ENCODE peak calls at places on chromosomes 13 and 19, in eight cellular contexts. R is transverse colon, X is GM23338, N is stomach, C is prostate gland, Y is breast epithelium, P is suprapubic skin, J is HCT116. W is an unnamed sample.

GRCh38 chr13:65063753-65064152 is 2166.4 kb downstream of the PCDH9 start:
- DNase-seq in R (no peak), X (no peak), N (no peak), C (no peak), Y (no peak), P (no peak), J (no peak), W (no peak)

GRCh38 chr13:25186187-25186586 is 14.1 kb upstream of the AMER2 start:
- DNase-seq in R (no peak), X (no peak), N (no peak), C (no peak), Y (no peak), P (no peak), J (no peak), W (no peak)

GRCh38 chr13:54226866-54227265 is 1198.3 kb downstream of the OLFM4 start:
- DNase-seq in R (no peak), X (no peak), N (no peak), C (no peak), Y (no peak), P (no peak), J (no peak), W (no peak)

GRCh38 chr19:5093297-5093858 is 124.5 kb downstream of the KDM4B start:
- DNase-seq in R (no peak), X (no peak), N (peak; percentile 36), C (no peak), Y (no peak), P (no peak), J (no peak), W (no peak)

GRCh38 chr13:24192036-24192810 is 31.7 kb downstream of the SPATA13 start:
- DNase-seq in R (no peak), X (peak; percentile 37), N (no peak), C (no peak), Y (no peak), P (no peak), J (no peak), W (no peak)

GRCh38 chr19:31330761-31331160 is 18.5 kb downstream of the TSHZ3 start:
- DNase-seq in R (no peak), X (no peak), N (peak; percentile 20), C (peak; percentile 73), Y (no peak), P (no peak), J (no peak), W (no peak)

GRCh38 chr13:74575729-74576125 is 441.5 kb upstream of the KLF12 start:
- DNase-seq in R (peak; percentile 28), X (peak; percentile 86), N (peak; percentile 50), C (no peak), Y (no peak), P (peak; percentile 77), J (no peak), W (peak; percentile 87)

GRCh38 chr19:42427313-42427712 is at the start of gene LIPE:
- DNase-seq in R (no peak), X (no peak), N (no peak), C (no peak), Y (no peak), P (no peak), J (no peak), W (no peak)

GRCh38 chr13:86567119-86567518 is 767.9 kb upstream of the SLITRK6 start:
- DNase-seq in R (no peak), X (peak; percentile 58), N (no peak), C (no peak), Y (no peak), P (no peak), J (no peak), W (no peak)

GRCh38 chr13:38494445-38494844 is 144.8 kb downstream of the UFM1 start:
- DNase-seq in R (no peak), X (no peak), N (no peak), C (no peak), Y (no peak), P (no peak), J (no peak), W (no peak)

GRCh38 chr13:112959701-112960542 is 9.1 kb upstream of the MCF2L start:
- DNase-seq in R (no peak), X (no peak), N (no peak), C (no peak), Y (no peak), P (peak; percentile 54), J (no peak), W (peak; percentile 67)

GRCh38 chr13:50222569-50223332 is 207.5 kb downstream of the KCNRG start:
- DNase-seq in R (peak; percentile 60), X (no peak), N (peak; percentile 67), C (peak; percentile 47), Y (peak; percentile 64), P (no peak), J (no peak), W (peak; percentile 84)

GRCh38 chr19:4455742-4456565 is 1.6 kb downstream of the UBXN6 start:
- DNase-seq in R (peak; percentile 48), X (no peak), N (no peak), C (peak; percentile 72), Y (no peak), P (no peak), J (no peak), W (no peak)

GRCh38 chr13:27053902-27054595 is 117.6 kb downstream of the USP12 start:
- DNase-seq in R (no peak), X (no peak), N (no peak), C (no peak), Y (no peak), P (no peak), J (peak; percentile 41), W (no peak)
- TF ChIP-seq POLR2AphosphoS5 in R (no peak), X (no peak), N (no peak), C (no peak), Y (no peak), P (no peak), J (no peak), W (no peak)

GRCh38 chr19:8452446-8453123 is 7.8 kb downstream of the HNRNPM start:
- DNase-seq in R (no peak), X (no peak), N (no peak), C (no peak), Y (no peak), P (no peak), J (no peak), W (no peak)

GRCh38 chr19:8456064-8456463 is 11.3 kb downstream of the HNRNPM start:
- DNase-seq in R (no peak), X (peak; percentile 64), N (no peak), C (no peak), Y (no peak), P (no peak), J (no peak), W (no peak)

GRCh38 chr19:8453616-8454015 is 8.8 kb downstream of the HNRNPM start:
- DNase-seq in R (no peak), X (no peak), N (no peak), C (no peak), Y (no peak), P (no peak), J (no peak), W (no peak)

GRCh38 chr19:8455018-8455417 is 10.2 kb downstream of the HNRNPM start:
- DNase-seq in R (no peak), X (no peak), N (no peak), C (no peak), Y (no peak), P (no peak), J (no peak), W (no peak)

DNA sequence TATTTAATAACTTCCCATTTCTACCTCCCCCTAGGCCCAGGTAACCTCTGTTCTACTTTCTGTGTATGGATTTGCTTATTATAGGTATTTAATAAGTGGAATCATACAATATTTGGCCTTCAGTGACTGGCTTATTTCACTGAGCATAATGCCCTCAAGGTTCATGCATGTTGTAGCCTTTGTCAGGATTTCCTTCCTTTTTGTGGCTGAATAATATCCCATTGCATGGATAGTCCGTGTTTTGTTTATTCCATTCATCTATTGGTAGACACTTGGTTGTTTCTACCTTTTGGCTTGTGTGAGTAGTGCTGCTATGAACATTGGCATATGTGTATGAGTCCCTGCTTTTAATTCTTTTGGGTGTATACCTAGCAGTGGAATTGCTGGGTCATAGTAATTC is 9.4 kb downstream of the HNRNPM start:
- DNase-seq in R (no peak), X (no peak), N (no peak), C (no peak), Y (no peak), P (no peak), J (no peak), W (no peak)
- H3K4me1 ChIP-seq in R (peaks cover 37% of the 10 kb centered on the region), X (peaks cover 80% of the 10 kb centered on the region), N (peaks cover 73% of the 10 kb centered on the region), C (peaks cover 45% of the 10 kb centered on the region), Y (peaks cover 2% of the 10 kb centered on the region), P (peaks cover 67% of the 10 kb centered on the region), J (peaks cover 12% of the 10 kb centered on the region), W (peaks cover 95% of the 10 kb centered on the region)

GRCh38 chr19:36054733-36055686 is at the start of gene WDR62:
- DNase-seq in R (peak; percentile 94), X (peak; percentile 96), N (peak; percentile 94), C (peak; percentile 92), Y (peak; percentile 93), P (peak; percentile 97), J (peak; percentile 83), W (peak; percentile 96)
- TF ChIP-seq CTCF in R (no peak), X (no peak), N (no peak), C (no peak), Y (no peak), P (no peak), J (no peak), W (peak; percentile 2)

GRCh38 chr13:27959976-27960361 is 9.1 kb downstream of the CDX2 start:
- DNase-seq in R (no peak), X (no peak), N (no peak), C (no peak), Y (no peak), P (no peak), J (no peak), W (no peak)

GRCh38 chr13:27958928-27959539 is 10.1 kb downstream of the CDX2 start:
- DNase-seq in R (no peak), X (no peak), N (no peak), C (no peak), Y (no peak), P (no peak), J (no peak), W (no peak)

GRCh38 chr13:27962128-27962841 is 6.8 kb downstream of the CDX2 start:
- DNase-seq in R (peak; percentile 65), X (peak; percentile 56), N (no peak), C (no peak), Y (no peak), P (peak; percentile 43), J (no peak), W (no peak)

GRCh38 chr13:27961227-27962085 is 7.7 kb downstream of the CDX2 start:
- DNase-seq in R (no peak), X (peak; percentile 76), N (no peak), C (no peak), Y (no peak), P (no peak), J (no peak), W (no peak)

GRCh38 chr13:27960362-27961226 is 8.5 kb downstream of the CDX2 start:
- DNase-seq in R (peak; percentile 88), X (peak; percentile 92), N (peak; percentile 81), C (peak; percentile 32), Y (peak; percentile 76), P (no peak), J (no peak), W (peak; percentile 76)
- TF ChIP-seq POLR2AphosphoS5 in R (peak; percentile 89), X (no peak), N (no peak), C (peak; percentile 45), Y (no peak), P (no peak), J (no peak), W (peak; percentile 14)

DNA sequence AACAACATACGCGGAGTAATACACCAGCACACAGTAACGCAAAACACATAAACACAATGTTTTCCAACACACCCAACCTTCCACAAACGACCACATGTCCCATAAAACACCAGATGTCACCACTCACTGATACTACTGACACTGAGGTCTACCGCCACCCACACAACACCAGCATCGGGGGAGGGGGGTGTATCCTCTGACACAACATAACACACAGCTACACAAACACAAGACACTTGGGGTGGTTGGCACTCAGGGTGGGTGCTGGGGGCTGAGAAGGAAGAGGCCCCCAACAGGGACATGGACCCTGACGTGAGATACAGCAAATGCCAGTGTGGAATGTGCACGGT is 1.5 kb upstream of the KCNN4 start:
- DNase-seq in R (no peak), X (no peak), N (no peak), C (no peak), Y (no peak), P (no peak), J (no peak), W (no peak)
- H3K4me1 ChIP-seq in R (peaks cover 48% of the 10 kb centered on the region), X (peaks cover 20% of the 10 kb centered on the region), N (peaks cover 34% of the 10 kb centered on the region), C (peaks cover 3% of the 10 kb centered on the region), Y (peaks cover 5% of the 10 kb centered on the region), P (peaks cover 68% of the 10 kb centered on the region), J (peaks cover 69% of the 10 kb centered on the region), W (peaks cover 81% of the 10 kb centered on the region)